ENCODE peak calls at places on chromosomes 11 and 22, in nine cellular contexts. E is mucosa of descending colon; W is CD4-positive, alpha-beta T cell; C is WERI-Rb-1; N is tibial artery; O is cardiac muscle cell; I is right atrium auricular region; K is Karpas-422; J is adrenal gland. G is an unnamed sample.

GRCh38 chr11:46050065-46050464 is 71.2 kb downstream of the PHF21A start:
- DNase-seq in E (no peak), W (no peak), C (no peak), N (no peak), O (peak; percentile 91), I (no peak), K (no peak), J (peak; percentile 49), G (peak; percentile 71)

GRCh38 chr11:111635706-111636045 is 33.4 kb downstream of the SIK2 start:
- DNase-seq in E (peak; percentile 33), W (no peak), C (no peak), N (peak; percentile 48), O (no peak), I (no peak), K (peak; percentile 69), J (peak; percentile 27), G (no peak)

GRCh38 chr11:102757823-102758549 is 22.4 kb downstream of the MMP10 start:
- DNase-seq in E (no peak), W (no peak), C (no peak), N (no peak), O (no peak), I (no peak), K (no peak), J (no peak), G (no peak)

GRCh38 chr22:46415816-46416536 is 80.5 kb downstream of the TRMU start:
- DNase-seq in E (no peak), W (no peak), C (no peak), N (no peak), O (no peak), I (no peak), K (no peak), J (no peak), G (no peak)

GRCh38 chr22:24775769-24776492 is 1.4 kb upstream of the PIWIL3 start:
- DNase-seq in E (no peak), W (no peak), C (no peak), N (no peak), O (no peak), I (no peak), K (no peak), J (no peak), G (no peak)

GRCh38 chr11:66106786-66107599 is 36.9 kb downstream of the PACS1 start:
- DNase-seq in E (no peak), W (no peak), C (no peak), N (no peak), O (no peak), I (no peak), K (no peak), J (no peak), G (no peak)

GRCh38 chr11:64538501-64538951 is 52.5 kb upstream of the SLC22A12 start:
- DNase-seq in E (no peak), W (no peak), C (no peak), N (no peak), O (no peak), I (no peak), K (no peak), J (no peak), G (no peak)

GRCh38 chr11:58075781-58076180 is 45.0 kb downstream of the OR6Q1 start:
- DNase-seq in E (no peak), W (no peak), C (no peak), N (no peak), O (no peak), I (no peak), K (no peak), J (no peak), G (no peak)

GRCh38 chr22:43197271-43197941 is 10.5 kb upstream of the TTLL12 start:
- DNase-seq in E (no peak), W (no peak), C (no peak), N (no peak), O (no peak), I (no peak), K (no peak), J (no peak), G (no peak)

GRCh38 chr11:5380740-5381342 is 2.8 kb upstream of the OR51M1 start:
- DNase-seq in E (peak; percentile 40), W (no peak), C (peak; percentile 56), N (peak; percentile 31), O (peak; percentile 81), I (no peak), K (peak; percentile 76), J (peak; percentile 55), G (peak; percentile 87)

GRCh38 chr11:40125054-40125453 is 1334.4 kb downstream of the LRRC4C start:
- DNase-seq in E (peak; percentile 4), W (no peak), C (no peak), N (no peak), O (no peak), I (no peak), K (peak; percentile 42), J (no peak), G (peak; percentile 47)

GRCh38 chr22:48927591-48927990 is 900.1 kb downstream of the BRD1 start:
- DNase-seq in E (no peak), W (no peak), C (no peak), N (no peak), O (no peak), I (peak; percentile 0), K (no peak), J (no peak), G (no peak)
- H3K9me3 ChIP-seq in E (no peaks in the 10 kb centered on the region), W (no peaks in the 10 kb centered on the region), C (no peaks in the 10 kb centered on the region), N (no peaks in the 10 kb centered on the region), O (no peaks in the 10 kb centered on the region), I (no peaks in the 10 kb centered on the region), K (no peaks in the 10 kb centered on the region), J (no peaks in the 10 kb centered on the region), G (no peaks in the 10 kb centered on the region)

GRCh38 chr11:114615448-114616361 is 20.1 kb upstream of the NXPE4 start:
- DNase-seq in E (peak; percentile 1), W (no peak), C (no peak), N (no peak), O (no peak), I (no peak), K (no peak), J (no peak), G (no peak)

GRCh38 chr11:114617157-114618124 is 21.9 kb upstream of the NXPE4 start:
- DNase-seq in E (peak; percentile 0), W (no peak), C (no peak), N (no peak), O (no peak), I (no peak), K (no peak), J (no peak), G (peak; percentile 2)

GRCh38 chr11:114614127-114614720 is 18.6 kb upstream of the NXPE4 start:
- DNase-seq in E (peak; percentile 1), W (no peak), C (no peak), N (no peak), O (no peak), I (no peak), K (no peak), J (no peak), G (no peak)

GRCh38 chr11:114618139-114618538 is 22.6 kb upstream of the NXPE4 start:
- DNase-seq in E (no peak), W (no peak), C (no peak), N (no peak), O (no peak), I (no peak), K (no peak), J (no peak), G (no peak)

GRCh38 chr11:114616516-114616915 is 20.9 kb upstream of the NXPE4 start:
- DNase-seq in E (peak; percentile 0), W (no peak), C (no peak), N (no peak), O (no peak), I (no peak), K (no peak), J (no peak), G (peak; percentile 2)
- H3K9me3 ChIP-seq in E (peaks cover 12% of the 10 kb centered on the region), W (no peaks in the 10 kb centered on the region), C (peaks cover 62% of the 10 kb centered on the region), N (no peaks in the 10 kb centered on the region), O (peaks cover 13% of the 10 kb centered on the region), I (no peaks in the 10 kb centered on the region), K (no peaks in the 10 kb centered on the region), J (no peaks in the 10 kb centered on the region), G (peaks cover 95% of the 10 kb centered on the region)

DNA sequence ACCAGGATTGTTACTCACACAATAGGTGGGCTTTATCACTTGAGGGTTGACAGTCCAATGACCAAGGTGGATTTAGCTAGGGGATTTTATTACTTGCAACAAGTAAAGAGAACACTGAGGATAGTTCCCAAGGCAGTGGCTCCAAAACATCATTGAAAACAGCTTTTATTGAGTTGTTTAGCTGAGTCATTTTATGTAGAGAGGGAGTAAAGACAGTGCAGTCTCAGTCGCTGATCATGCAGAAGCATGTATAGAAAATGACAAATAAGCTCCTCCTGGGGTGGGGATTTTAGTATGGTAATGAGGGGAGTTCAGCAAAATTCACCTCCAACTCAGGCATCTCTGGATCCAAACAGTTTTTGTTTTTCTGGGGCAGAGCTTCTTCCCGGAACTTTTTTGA is 163.0 kb upstream of the CCDC179 start:
- DNase-seq in E (no peak), W (no peak), C (no peak), N (no peak), O (no peak), I (no peak), K (no peak), J (no peak), G (no peak)
- H3K9me3 ChIP-seq in E (no peaks in the 10 kb centered on the region), W (no peaks in the 10 kb centered on the region), C (no peaks in the 10 kb centered on the region), N (no peaks in the 10 kb centered on the region), O (no peaks in the 10 kb centered on the region), I (no peaks in the 10 kb centered on the region), K (no peaks in the 10 kb centered on the region), J (no peaks in the 10 kb centered on the region), G (no peaks in the 10 kb centered on the region)

GRCh38 chr11:73944901-73945300 is 5.9 kb upstream of the DNAJB13 start:
- DNase-seq in E (no peak), W (no peak), C (no peak), N (no peak), O (no peak), I (no peak), K (no peak), J (no peak), G (no peak)

GRCh38 chr11:73942030-73942429 is 8.8 kb upstream of the DNAJB13 start:
- DNase-seq in E (no peak), W (no peak), C (no peak), N (no peak), O (no peak), I (no peak), K (no peak), J (no peak), G (no peak)

GRCh38 chr11:73944085-73944484 is 6.7 kb upstream of the DNAJB13 start:
- DNase-seq in E (no peak), W (no peak), C (no peak), N (no peak), O (no peak), I (no peak), K (no peak), J (no peak), G (no peak)

GRCh38 chr11:73939096-73939495 is 11.7 kb upstream of the DNAJB13 start:
- DNase-seq in E (no peak), W (no peak), C (no peak), N (no peak), O (no peak), I (no peak), K (no peak), J (no peak), G (no peak)
- H3K9me3 ChIP-seq in E (peaks cover 12% of the 10 kb centered on the region), W (no peaks in the 10 kb centered on the region), C (peaks cover 13% of the 10 kb centered on the region), N (no peaks in the 10 kb centered on the region), O (no peaks in the 10 kb centered on the region), I (no peaks in the 10 kb centered on the region), K (peaks cover 3% of the 10 kb centered on the region), J (no peaks in the 10 kb centered on the region), G (peaks cover 46% of the 10 kb centered on the region)

DNA sequence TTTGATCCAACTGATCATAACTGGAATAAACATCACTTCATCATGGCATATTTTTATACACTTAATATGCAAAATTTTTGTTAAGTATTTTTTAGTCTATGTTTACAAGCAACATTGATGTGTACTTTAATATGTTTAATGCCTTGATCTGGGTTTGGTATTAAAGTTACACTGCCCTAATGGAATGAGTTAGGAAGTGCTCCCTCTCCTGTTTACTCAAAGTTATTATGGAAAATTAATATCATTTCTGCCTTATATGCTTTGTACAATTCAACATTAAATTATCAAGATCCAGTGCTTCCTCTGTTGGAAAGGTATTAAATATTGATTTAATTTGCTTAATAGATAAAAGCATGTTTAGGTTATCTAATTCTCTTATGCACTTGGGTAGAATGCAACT is 927.3 kb upstream of the RAG2 start:
- DNase-seq in E (no peak), W (no peak), C (no peak), N (no peak), O (no peak), I (no peak), K (no peak), J (no peak), G (no peak)
- H3K9me3 ChIP-seq in E (peaks cover 38% of the 10 kb centered on the region), W (peaks cover 10% of the 10 kb centered on the region), C (peaks cover 8% of the 10 kb centered on the region), N (peaks cover 4% of the 10 kb centered on the region), O (no peaks in the 10 kb centered on the region), I (no peaks in the 10 kb centered on the region), K (peaks cover 36% of the 10 kb centered on the region), J (peaks cover 6% of the 10 kb centered on the region), G (peaks cover 28% of the 10 kb centered on the region)

G was measured in endodermal cell.